ENCODE peak calls at places on chromosomes 11 and 22, in five cellular contexts. B is HT1080; F is T-helper 2 cell; M is activated gamma-delta T cell treated with anti-CD3 and anti-CD28 coated beads, Interleukin-2, amount 50 U/mL, for 16 hours; V is RCC 7860. G is an unnamed sample.

GRCh38 chr11:46389450-46390330 is 1.9 kb downstream of the CHRM4 start:
- DNase-seq in V (peak; percentile 34), M (no peak), F (no peak), B (peak; percentile 73), G (peak; percentile 59)

GRCh38 chr22:41596776-41597634 is 7.4 kb upstream of the PMM1 start:
- DNase-seq in F (no peak), V (no peak), B (peak; percentile 61), M (no peak), G (peak; percentile 35)

GRCh38 chr11:131246589-131247164 is 123.7 kb upstream of the NTM start:
- DNase-seq in M (no peak), F (no peak), B (peak; percentile 49), V (no peak), G (no peak)

GRCh38 chr11:1121343-1122331 is 36.1 kb upstream of the MUC5AC start:
- DNase-seq in F (peak; percentile 3), B (no peak), M (no peak), V (no peak), G (no peak)

GRCh38 chr11:47215366-47215925 is 672 bp downstream of the DDB2 start:
- DNase-seq in M (no peak), F (no peak), B (no peak), V (no peak), G (no peak)

GRCh38 chr22:32579533-32580220 is 105.1 kb downstream of the FBXO7 start:
- DNase-seq in V (no peak), M (no peak), B (no peak), F (no peak), G (peak; percentile 82)

GRCh38 chr11:17778352-17778751 is 43.8 kb downstream of the KCNC1 start:
- DNase-seq in F (no peak), V (no peak), B (no peak), M (no peak), G (no peak)

GRCh38 chr22:29309332-29310064 is 3.0 kb downstream of the GAS2L1 start:
- DNase-seq in M (no peak), V (no peak), B (peak; percentile 75), F (no peak), G (no peak)

GRCh38 chr11:75174781-75175370 is 24.0 kb downstream of the SLCO2B1 start:
- DNase-seq in M (no peak), B (peak; percentile 52), F (no peak), V (no peak), G (no peak)

GRCh38 chr11:114282488-114282887 is 13.7 kb upstream of the NNMT start:
- DNase-seq in V (no peak), B (no peak), M (no peak), F (no peak), G (no peak)

GRCh38 chr22:50577987-50578775 is at the start of gene CPT1B:
- DNase-seq in F (no peak), V (no peak), B (no peak), M (no peak), G (no peak)

GRCh38 chr11:1050581-1051355 is 14.2 kb upstream of the MUC6 start:
- DNase-seq in V (peak; percentile 54), B (peak; percentile 74), M (peak; percentile 45), F (peak; percentile 60), G (peak; percentile 45)

GRCh38 chr22:29798801-29799200 is 31.6 kb downstream of the UQCR10 start:
- DNase-seq in V (no peak), B (no peak), F (no peak), M (no peak), G (no peak)